ENCODE peak calls at places on chromosomes 5 and 9, in six cellular contexts. Q, G, I, D, Y and J are unnamed samples.

GRCh38 chr9:93223241-93224180 is 39.6 kb downstream of the WNK2 start:
- DNase-seq in Q (no peak), G (no peak), I (peak), D (peak), Y (no peak), J (no peak)

GRCh38 chr5:176653986-176654385 is 6.7 kb downstream of the TSPAN17 start:
- DNase-seq in Q (no peak), G (no peak), I (no peak), D (no peak), Y (no peak), J (no peak)

GRCh38 chr9:129601082-129601674 is 19.7 kb downstream of the C9orf50 start:
- DNase-seq in Q (no peak), G (no peak), I (no peak), D (no peak), Y (no peak), J (no peak)

GRCh38 chr5:50593681-50594080 is 72.8 kb upstream of the PARP8 start:
- DNase-seq in Q (no peak), G (no peak), I (no peak), D (no peak), Y (no peak), J (no peak)

GRCh38 chr5:179836225-179837019 is 15.7 kb downstream of the SQSTM1 start:
- DNase-seq in Q (no peak), G (no peak), I (peak), D (no peak), Y (no peak), J (no peak)

GRCh38 chr9:130535818-130536521 is 43.4 kb upstream of the FUBP3 start:
- DNase-seq in Q (no peak), G (no peak), I (peak), D (no peak), Y (no peak), J (no peak)

GRCh38 chr5:91296691-91297143 is 86.4 kb downstream of the ARRDC3 start:
- DNase-seq in Q (peak), G (peak), I (peak), D (no peak), Y (peak), J (no peak)

GRCh38 chr5:73974871-73975351 is 348.9 kb downstream of the ARHGEF28 start:
- DNase-seq in Q (no peak), G (no peak), I (peak), D (no peak), Y (no peak), J (no peak)

GRCh38 chr5:93604119-93604963 is 21.3 kb downstream of the NR2F1 start:
- DNase-seq in Q (no peak), G (no peak), I (peak), D (no peak), Y (no peak), J (no peak)

GRCh38 chr9:83296123-83296522 is 233.2 kb upstream of the RASEF start:
- DNase-seq in Q (no peak), G (no peak), I (no peak), D (no peak), Y (no peak), J (no peak)

GRCh38 chr5:83721878-83722779 is 1.5 kb upstream of the HAPLN1 start:
- DNase-seq in Q (peak), G (peak), I (peak), D (peak), Y (peak), J (peak)

GRCh38 chr5:61026004-61026403 is 81.0 kb downstream of the NDUFAF2 start:
- DNase-seq in Q (no peak), G (no peak), I (no peak), D (no peak), Y (no peak), J (no peak)

GRCh38 chr9:126637002-126637849 is 23.5 kb downstream of the LMX1B start:
- DNase-seq in Q (no peak), G (no peak), I (no peak), D (no peak), Y (no peak), J (no peak)

GRCh38 chr5:32092938-32093812 is 80.9 kb downstream of the GOLPH3 start:
- DNase-seq in Q (no peak), G (peak), I (peak), D (peak), Y (peak), J (peak)
- TF ChIP-seq CTCF in Q (peak), G (peak), I (peak), D (peak), Y (peak), J (peak)

GRCh38 chr9:543478-543877 is 298.0 kb upstream of the DMRT1 start:
- DNase-seq in Q (no peak), G (no peak), I (no peak), D (no peak), Y (no peak), J (no peak)

GRCh38 chr9:547309-547708 is 294.2 kb upstream of the DMRT1 start:
- DNase-seq in Q (no peak), G (no peak), I (no peak), D (no peak), Y (no peak), J (no peak)

GRCh38 chr9:545480-545879 is 296.0 kb upstream of the DMRT1 start:
- DNase-seq in Q (peak), G (no peak), I (peak), D (no peak), Y (peak), J (no peak)

GRCh38 chr9:546797-547223 is 294.7 kb upstream of the DMRT1 start:
- DNase-seq in Q (no peak), G (no peak), I (peak), D (no peak), Y (peak), J (peak)

GRCh38 chr9:546235-546634 is 295.3 kb upstream of the DMRT1 start:
- DNase-seq in Q (no peak), G (no peak), I (no peak), D (no peak), Y (no peak), J (no peak)
- H3K27ac ChIP-seq in Q (peak), G (peak), I (no peak), D (no peak), Y (no peak), J (peak)

DNA sequence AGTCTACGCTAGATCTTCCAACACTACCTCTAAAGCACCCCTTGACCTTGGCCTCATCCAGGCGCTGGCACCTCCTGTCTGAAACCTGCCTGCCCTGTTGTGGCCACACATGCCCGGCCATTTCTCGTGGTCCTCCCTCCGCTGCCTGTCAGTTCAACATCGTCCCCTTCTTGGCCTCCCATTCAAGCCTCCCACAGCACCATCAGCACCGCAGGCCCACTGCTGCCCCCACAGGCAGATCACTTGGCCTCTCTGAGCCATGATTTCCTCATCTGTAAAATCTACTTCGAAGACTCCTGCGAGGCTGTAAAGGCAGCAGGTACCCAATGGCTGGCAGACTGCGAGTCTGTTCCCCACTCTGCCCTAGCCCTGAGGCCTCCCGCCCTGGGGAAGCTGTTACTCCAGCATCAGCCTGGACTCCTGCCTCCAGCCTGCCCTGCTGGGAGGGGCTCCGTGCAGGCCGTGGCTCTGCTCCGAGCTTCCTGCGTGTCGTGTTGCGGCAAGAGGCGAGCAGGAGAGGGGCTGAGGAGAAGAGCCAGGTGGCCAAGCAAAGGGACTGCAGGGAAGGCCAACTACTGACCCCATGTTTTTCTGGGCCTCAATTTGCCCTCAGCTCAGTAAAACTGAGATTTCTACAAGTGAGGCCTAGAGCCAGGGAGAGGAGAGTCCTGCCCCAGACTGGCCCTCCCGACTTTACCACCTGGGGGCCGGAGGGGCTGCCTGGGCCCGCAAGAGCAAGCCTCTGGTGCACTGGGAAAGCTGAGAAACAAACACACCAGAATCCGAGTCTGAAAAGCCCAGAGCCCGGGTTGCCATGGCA is 70.5 kb upstream of the LRRTM2 start:
- DNase-seq in Q (no peak), G (no peak), I (no peak), D (no peak), Y (no peak), J (no peak)
- H3K4me3 ChIP-seq in Q (no peak), G (no peak), I (no peak), D (no peak), Y (no peak), J (no peak)

GRCh38 chr9:132166599-132166998 is 4.7 kb downstream of the NTNG2 start:
- DNase-seq in Q (no peak), G (no peak), I (no peak), D (no peak), Y (no peak), J (no peak)
- TF ChIP-seq CTCF in Q (no peak), G (no peak), I (no peak), D (no peak), Y (no peak), J (peak)

DNA sequence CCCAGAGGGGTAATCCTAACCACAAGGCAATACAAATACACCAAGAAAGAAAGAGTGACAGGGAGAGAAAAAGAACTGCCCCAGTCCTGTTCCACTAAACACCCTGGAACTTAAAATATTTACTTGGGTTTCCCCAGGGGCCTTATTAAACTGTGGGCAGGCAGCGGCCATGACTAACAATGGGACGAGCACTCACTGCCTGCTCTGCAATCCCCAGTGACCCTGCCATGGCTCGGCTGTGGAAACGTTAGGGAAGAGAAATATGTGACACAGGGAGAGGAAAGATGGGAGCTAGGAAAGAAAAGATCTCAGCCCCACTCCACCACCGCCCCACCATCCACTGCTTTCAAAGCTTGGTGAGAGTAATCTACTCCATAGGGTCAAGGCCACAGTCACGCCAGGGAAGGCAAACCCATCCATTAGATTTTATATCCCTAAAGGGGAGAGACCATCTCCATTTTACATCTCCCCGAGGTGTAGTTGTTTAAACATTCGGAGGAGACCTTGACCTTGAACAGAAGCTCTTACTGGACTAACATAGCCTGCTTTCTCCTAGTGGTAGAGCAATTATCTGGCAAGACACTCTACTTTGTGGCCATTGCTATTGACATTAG is 117.6 kb downstream of the EFNA5 start:
- DNase-seq in Q (no peak), G (no peak), I (peak), D (no peak), Y (no peak), J (no peak)
- H3K27ac ChIP-seq in Q (no peak), G (no peak), I (no peak), D (no peak), Y (no peak), J (no peak)

GRCh38 chr5:1747079-1747802 is 52.4 kb downstream of the MRPL36 start:
- DNase-seq in Q (peak), G (no peak), I (no peak), D (no peak), Y (peak), J (no peak)
- H3K4me3 ChIP-seq in Q (no peak), G (no peak), I (no peak), D (no peak), Y (no peak), J (no peak)